ENCODE peak calls at places on chromosomes 7 and 10, in ten cellular contexts. F, P, Z, Q, S, A, E, O, X and W are unnamed samples.

GRCh38 chr7:127504715-127505114 is 80.7 kb downstream of the GCC1 start:
- DNase-seq in F (no peak), O (no peak), A (peak), Z (no peak), S (no peak), P (peak), E (peak), Q (peak), X (no peak), W (no peak)

GRCh38 chr10:129131439-129132122 is 335.5 kb upstream of the MGMT start:
- DNase-seq in Q (no peak), Z (no peak), E (no peak), O (peak), S (no peak), A (no peak), P (no peak), F (no peak), X (no peak), W (no peak)

GRCh38 chr7:98913026-98913425 is 34.7 kb downstream of the TRRAP start:
- DNase-seq in Q (no peak), A (no peak), Z (no peak), P (no peak), X (no peak), F (no peak), S (no peak), O (no peak), E (no peak), W (no peak)

GRCh38 chr7:134419085-134419484 is 39.8 kb downstream of the AKR1B1 start:
- DNase-seq in X (peak), Q (no peak), O (no peak), E (no peak), S (no peak), Z (peak), F (no peak), P (no peak), A (no peak), W (no peak)

GRCh38 chr10:75094465-75094864 is 17.0 kb upstream of the SAMD8 start:
- DNase-seq in X (no peak), E (no peak), S (no peak), F (no peak), A (no peak), P (no peak), Z (no peak), Q (no peak), O (no peak), W (no peak)

GRCh38 chr7:14836571-14837189 is 65.9 kb downstream of the DGKB start:
- DNase-seq in A (no peak), X (no peak), P (no peak), O (peak), Z (no peak), Q (peak), S (no peak), E (peak), F (no peak), W (no peak)

GRCh38 chr10:48745662-48746245 is 61.1 kb downstream of the WDFY4 start:
- DNase-seq in A (no peak), O (no peak), S (no peak), F (no peak), P (no peak), E (no peak), Z (no peak), Q (no peak), X (no peak), W (no peak)

GRCh38 chr10:48670978-48671913 is 13.4 kb upstream of the WDFY4 start:
- DNase-seq in X (no peak), P (no peak), A (peak), Z (no peak), E (no peak), O (no peak), S (no peak), F (no peak), Q (no peak), W (no peak)

GRCh38 chr10:3786295-3786981 is 1.4 kb upstream of the KLF6 start:
- DNase-seq in P (peak), A (peak), F (no peak), E (peak), X (peak), S (peak), O (no peak), Z (no peak), Q (peak), W (no peak)

GRCh38 chr7:148772297-148773089 is 73.8 kb downstream of the CUL1 start:
- DNase-seq in O (no peak), A (no peak), P (no peak), S (no peak), E (peak), X (no peak), Z (no peak), Q (peak), F (peak), W (no peak)

GRCh38 chr10:81873932-81874816 is 820 bp upstream of the NRG3 start:
- DNase-seq in F (no peak), Z (peak), O (no peak), A (peak), S (peak), P (peak), Q (peak), X (peak), E (no peak), W (peak)

GRCh38 chr10:114576716-114577115 is 81.4 kb downstream of the ABLIM1 start:
- DNase-seq in Q (no peak), O (no peak), A (no peak), S (no peak), E (no peak), Z (no peak), X (no peak), F (no peak), P (peak), W (no peak)

GRCh38 chr10:122487231-122487765 is 25.9 kb downstream of the HTRA1 start:
- DNase-seq in A (no peak), Q (peak), O (no peak), P (no peak), E (no peak), Z (no peak), X (no peak), S (peak), F (no peak), W (no peak)

GRCh38 chr7:22723642-22724041 is 3.4 kb upstream of the IL6 start:
- DNase-seq in E (no peak), Z (no peak), S (no peak), Q (peak), A (no peak), F (no peak), O (no peak), P (peak), X (no peak), W (no peak)

GRCh38 chr7:22724861-22725260 is 2.1 kb upstream of the IL6 start:
- DNase-seq in E (no peak), S (no peak), X (no peak), O (no peak), P (no peak), Q (no peak), Z (no peak), F (no peak), A (no peak), W (no peak)

GRCh38 chr7:22726849-22727792 is at the start of gene IL6:
- DNase-seq in E (peak), Z (peak), Q (peak), O (peak), P (peak), A (peak), S (peak), X (peak), F (no peak), W (peak)

GRCh38 chr7:22726345-22726848 is 603 bp upstream of the IL6 start:
- DNase-seq in F (peak), Z (peak), A (peak), S (peak), E (peak), X (no peak), O (peak), P (peak), Q (peak), W (no peak)

GRCh38 chr7:22725585-22725984 is 1.4 kb upstream of the IL6 start:
- DNase-seq in O (no peak), E (no peak), Z (no peak), X (no peak), S (no peak), F (no peak), P (no peak), A (no peak), Q (peak), W (no peak)
- TF ChIP-seq CTCF in O (no peak), E (no peak), Z (no peak), X (peak), S (no peak), F (no peak), P (no peak), A (no peak), Q (no peak), W (no peak)

GRCh38 chr7:71752171-71752935 is 620.4 kb downstream of the GALNT17 start:
- DNase-seq in Z (peak), F (no peak), O (no peak), A (peak), E (no peak), S (peak), Q (peak), P (peak), X (peak), W (no peak)
- TF ChIP-seq CTCF in Z (peak), F (no peak), O (no peak), A (peak), E (peak), S (peak), Q (peak), P (peak), X (peak), W (peak)

GRCh38 chr7:26860361-26860760 is 4.0 kb downstream of the SKAP2 start:
- DNase-seq in Q (peak), X (no peak), Z (no peak), F (no peak), E (peak), P (no peak), S (no peak), A (no peak), O (no peak), W (no peak)

GRCh38 chr7:26861050-26861449 is 3.3 kb downstream of the SKAP2 start:
- DNase-seq in X (no peak), E (peak), S (no peak), P (no peak), Z (no peak), Q (no peak), F (no peak), O (no peak), A (no peak), W (no peak)

GRCh38 chr7:26858229-26858568 is 6.2 kb downstream of the SKAP2 start:
- DNase-seq in S (no peak), Q (no peak), P (no peak), E (no peak), O (no peak), F (no peak), Z (no peak), A (no peak), X (no peak), W (no peak)

GRCh38 chr7:26858735-26859134 is 5.7 kb downstream of the SKAP2 start:
- DNase-seq in S (no peak), Q (no peak), A (no peak), X (no peak), E (peak), O (no peak), P (no peak), F (no peak), Z (no peak), W (no peak)

GRCh38 chr7:26859720-26860119 is 4.7 kb downstream of the SKAP2 start:
- DNase-seq in A (no peak), O (no peak), X (no peak), E (no peak), F (no peak), P (no peak), Z (no peak), Q (no peak), S (no peak), W (no peak)
- TF ChIP-seq CTCF in A (no peak), O (no peak), X (no peak), E (no peak), F (no peak), P (no peak), Z (no peak), Q (no peak), S (no peak), W (no peak)

GRCh38 chr10:71031601-71032000 is 143.2 kb upstream of the PCBD1 start:
- DNase-seq in P (no peak), A (no peak), F (no peak), X (no peak), O (no peak), S (no peak), E (no peak), Q (no peak), Z (no peak), W (no peak)

GRCh38 chr10:71032887-71033286 is 144.5 kb upstream of the PCBD1 start:
- DNase-seq in O (no peak), A (no peak), P (no peak), Z (no peak), Q (no peak), F (no peak), E (no peak), S (no peak), X (no peak), W (no peak)

GRCh38 chr10:71036279-71036535 is 147.8 kb upstream of the PCBD1 start:
- DNase-seq in F (no peak), P (no peak), S (no peak), Z (no peak), A (no peak), X (no peak), O (no peak), E (no peak), Q (no peak), W (no peak)

GRCh38 chr10:71035511-71036278 is 147.3 kb upstream of the PCBD1 start:
- DNase-seq in Z (no peak), X (no peak), O (no peak), P (no peak), E (no peak), F (no peak), A (no peak), S (no peak), Q (no peak), W (no peak)

DNA sequence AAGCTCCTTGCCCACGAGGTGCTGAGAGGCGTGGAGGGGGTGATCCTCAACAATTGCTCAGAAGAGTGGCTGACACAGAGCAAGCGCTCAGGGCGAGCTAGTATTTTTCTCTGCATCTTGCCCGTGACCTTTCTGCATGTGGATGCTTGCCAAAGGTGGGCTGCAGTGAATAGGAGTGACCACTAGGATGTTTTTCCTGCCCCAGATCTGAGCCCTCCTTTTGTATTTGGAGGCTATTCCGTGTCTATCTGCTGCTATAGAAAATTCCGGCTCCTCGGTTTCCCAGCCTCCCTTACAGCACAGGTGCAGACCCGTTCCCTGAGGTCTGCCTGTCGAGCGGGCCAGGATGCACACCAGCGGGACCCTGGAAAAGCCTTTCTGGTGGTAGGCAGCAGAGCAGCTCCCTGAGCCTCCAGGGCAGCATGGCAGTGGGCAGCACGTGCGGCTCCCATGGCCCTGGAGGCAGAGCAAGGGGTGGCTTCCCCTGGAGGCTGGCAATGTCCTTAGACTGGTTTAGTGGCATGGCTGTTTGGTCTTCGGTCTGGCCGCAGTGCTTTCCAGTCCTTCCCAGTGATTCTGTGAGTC is 145.1 kb upstream of the PCBD1 start:
- DNase-seq in P (no peak), O (no peak), S (peak), E (no peak), Q (no peak), Z (no peak), A (no peak), X (no peak), F (no peak), W (no peak)
- TF ChIP-seq CTCF in P (no peak), O (no peak), S (no peak), E (no peak), Q (no peak), Z (no peak), A (no peak), X (no peak), F (no peak), W (peak)